ENCODE peak calls at places on chromosomes 4 and X, in nine cellular contexts. E is astrocyte; S is testis; K is tibial nerve; P is kidney; G is suprapubic skin; U is right cardiac atrium; I is CD4-positive, CD25-positive, alpha-beta regulatory T cell; T is gastrocnemius medialis. Q is an unnamed sample. For H3K4me1, the result is how much of the 10 kb centered on the place peaks cover.

GRCh38 chr4:110062166-110062565 is 136.2 kb downstream of the ELOVL6 start:
- DNase-seq in K (no peak), U (no peak), T (no peak), P (no peak), S (no peak), I (no peak), E (no peak), G (no peak), Q (no peak)

GRCh38 chrX:139936259-139936658 is 3.4 kb upstream of the ATP11C start:
- DNase-seq in G (no peak), E (no peak), S (no peak), P (no peak), K (no peak), I (no peak), U (no peak), T (no peak), Q (no peak)

GRCh38 chr4:94978904-94979303 is 221.1 kb downstream of the BMPR1B start:
- DNase-seq in T (no peak), U (no peak), E (peak), K (no peak), P (no peak), I (no peak), G (no peak), S (no peak), Q (no peak)

GRCh38 chr4:80705311-80705710 is 325.2 kb upstream of the BMP3 start:
- DNase-seq in K (no peak), E (peak), G (no peak), S (no peak), P (no peak), U (no peak), I (no peak), T (no peak), Q (no peak)

GRCh38 chr4:184420402-184420801 is 53.9 kb downstream of the IRF2 start:
- DNase-seq in I (no peak), E (no peak), U (no peak), T (no peak), G (no peak), P (no peak), K (no peak), S (no peak), Q (no peak)

GRCh38 chrX:133985164-133986007 is at the start of gene GPC3:
- DNase-seq in T (no peak), I (peak), U (peak), G (peak), E (no peak), S (peak), K (no peak), P (peak), Q (peak)

GRCh38 chrX:39730671-39731389 is 366.9 kb downstream of the BCOR start:
- DNase-seq in K (peak), I (peak), S (peak), T (peak), U (peak), P (peak), G (no peak), E (peak), Q (peak)

GRCh38 chrX:72526534-72527508 is 45.8 kb downstream of the HDAC8 start:
- DNase-seq in P (no peak), E (peak), K (no peak), U (no peak), T (no peak), S (no peak), G (no peak), I (no peak), Q (no peak)

GRCh38 chrX:52420824-52421443 is 52.1 kb downstream of the XAGE2 start:
- DNase-seq in E (no peak), U (no peak), K (no peak), S (no peak), G (no peak), P (no peak), I (no peak), T (no peak), Q (no peak)

GRCh38 chr4:42278709-42279324 is 118.5 kb upstream of the SHISA3 start:
- DNase-seq in T (no peak), P (no peak), G (no peak), U (no peak), K (no peak), E (no peak), I (no peak), S (no peak), Q (no peak)

GRCh38 chr4:108529984-108530901 is 90.1 kb upstream of the RPL34 start:
- DNase-seq in T (no peak), P (no peak), I (no peak), K (no peak), U (no peak), E (no peak), G (no peak), S (no peak), Q (no peak)

GRCh38 chrX:132426695-132427281 is 62.0 kb downstream of the MBNL3 start:
- DNase-seq in P (no peak), E (peak), K (no peak), I (no peak), U (no peak), S (no peak), G (no peak), T (no peak), Q (no peak)

GRCh38 chrX:155112171-155112570 is 40.9 kb downstream of the BRCC3 start:
- DNase-seq in P (no peak), E (no peak), K (no peak), S (no peak), G (no peak), U (no peak), T (no peak), I (no peak), Q (no peak)

GRCh38 chr4:89899854-89900253 is 5.2 kb downstream of the MMRN1 start:
- DNase-seq in P (no peak), U (no peak), E (no peak), S (no peak), G (no peak), T (no peak), I (no peak), K (no peak), Q (no peak)

GRCh38 chr4:573122-573892 is 2.8 kb downstream of the TMEM271 start:
- DNase-seq in U (no peak), S (no peak), K (no peak), T (no peak), I (no peak), G (no peak), E (no peak), P (no peak), Q (no peak)

GRCh38 chr4:17173300-17173699 is 274.9 kb upstream of the LDB2 start:
- DNase-seq in U (no peak), G (no peak), K (no peak), E (no peak), S (peak), P (no peak), T (no peak), I (no peak), Q (peak)

GRCh38 chr4:150580244-150580643 is 1.7 kb upstream of the MAB21L2 start:
- DNase-seq in T (no peak), I (no peak), K (no peak), U (no peak), P (no peak), E (no peak), G (no peak), S (no peak), Q (no peak)

GRCh38 chr4:77465271-77465670 is 140.3 kb upstream of the CXCL13 start:
- DNase-seq in U (no peak), E (no peak), P (no peak), T (no peak), G (no peak), S (peak), K (no peak), I (no peak), Q (peak)

GRCh38 chr4:122826000-122826595 is 533 bp upstream of the FGF2 start:
- DNase-seq in K (no peak), G (no peak), U (no peak), P (no peak), E (peak), I (no peak), T (no peak), S (no peak), Q (no peak)

DNA sequence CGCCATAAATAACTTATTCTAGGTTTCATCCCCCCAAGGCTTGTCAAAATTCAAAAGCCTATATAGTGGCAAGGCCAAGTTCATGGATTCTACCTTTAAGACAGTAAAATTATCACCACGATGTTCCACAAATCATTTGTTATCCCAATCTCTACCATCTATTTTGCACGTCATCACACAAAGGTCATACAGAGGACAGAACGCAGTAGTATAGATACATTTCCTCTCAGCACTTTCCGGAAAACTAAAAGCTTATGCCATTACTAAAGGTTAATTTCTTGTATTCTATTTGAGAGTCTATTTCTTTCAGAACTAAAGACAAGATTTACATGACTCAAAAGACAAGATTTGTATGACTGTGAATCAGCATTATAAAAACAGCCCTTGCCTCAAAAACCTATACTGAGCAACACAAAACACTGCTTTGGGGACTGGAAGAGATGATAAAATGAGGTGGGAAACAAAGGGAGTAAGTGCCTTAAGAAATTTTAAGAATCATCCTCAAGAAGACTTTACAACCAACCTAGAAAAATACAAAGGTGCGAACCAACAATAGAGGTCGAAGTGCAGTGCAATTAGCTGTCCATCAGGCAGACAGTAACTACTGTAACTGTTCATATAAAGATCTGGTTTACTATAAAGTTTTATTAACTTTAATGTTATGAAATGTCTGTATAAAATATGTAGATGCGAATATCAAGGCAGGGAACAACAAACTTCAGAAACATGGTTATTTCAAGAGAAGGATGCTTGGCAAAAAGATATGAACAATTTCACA is 7.6 kb downstream of the UBE2D3 start:
- DNase-seq in G (no peak), K (no peak), U (no peak), P (no peak), E (peak), T (no peak), S (no peak), I (peak), Q (no peak)
- H3K4me1 ChIP-seq in G (half or more), K (under half), U (under half), P (half or more), E (half or more), T (half or more), S (half or more), I (half or more), Q (under half)

DNA sequence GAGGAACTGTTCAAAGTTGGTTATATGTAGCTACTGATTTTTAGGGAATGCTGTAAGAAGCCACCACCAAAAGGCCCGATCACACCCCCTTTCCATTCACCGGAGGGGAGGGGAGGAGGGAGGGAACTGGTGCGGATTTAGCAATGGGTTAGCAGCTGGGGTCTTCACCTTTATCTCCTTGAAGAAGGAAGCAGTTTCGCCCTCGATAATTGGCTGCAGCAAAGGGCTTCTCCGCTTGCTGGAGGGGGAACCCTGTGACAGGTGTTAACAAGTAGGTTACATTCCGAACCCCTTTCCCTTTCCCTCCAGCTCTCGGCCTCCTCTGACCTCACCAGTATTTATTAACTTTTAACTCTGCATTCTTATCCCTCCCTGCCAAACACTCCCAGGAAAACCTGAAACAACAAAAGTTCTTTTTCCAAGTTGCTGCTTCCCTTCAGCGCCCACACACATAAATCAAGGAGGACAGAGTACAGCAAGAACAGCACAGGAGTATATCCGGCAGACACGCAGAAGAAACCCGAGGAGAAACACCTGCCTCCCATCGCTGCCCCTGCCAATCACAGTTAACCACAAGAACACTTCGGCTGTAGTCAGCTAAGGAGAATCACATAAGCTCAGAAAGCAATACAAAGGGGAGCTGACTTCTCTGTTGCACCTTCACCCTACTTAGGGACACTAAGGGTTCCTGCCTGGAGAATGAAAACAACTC is 39.8 kb upstream of the NAP1L5 start:
- DNase-seq in I (peak), E (peak), G (no peak), T (peak), P (peak), K (no peak), S (no peak), U (no peak), Q (peak)
- H3K27ac ChIP-seq in I (no peak), E (no peak), G (peak), T (peak), P (peak), K (peak), S (peak), U (peak), Q (peak)

DNA sequence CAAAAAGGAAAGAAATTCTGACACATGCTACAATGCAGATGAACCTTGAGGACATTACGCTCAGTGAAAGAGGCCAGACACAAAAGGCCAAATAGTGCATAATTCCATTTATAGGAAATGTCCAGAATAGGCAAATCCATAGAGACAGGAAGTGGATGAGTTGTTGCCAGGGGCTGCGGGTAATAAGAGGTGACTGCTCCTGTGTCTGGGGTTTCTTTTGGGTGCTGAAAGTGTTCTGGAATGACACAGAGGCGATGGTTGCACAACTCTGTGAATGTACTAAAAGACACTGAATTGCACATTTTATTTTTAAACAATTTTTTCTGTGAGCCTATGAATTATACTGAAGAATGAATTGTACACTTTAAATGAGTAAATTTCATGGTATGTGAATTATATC is 23.3 kb upstream of the IRAK1 start:
- DNase-seq in P (no peak), I (no peak), E (peak), T (no peak), U (no peak), G (no peak), K (no peak), S (no peak), Q (no peak)
- H3K4me1 ChIP-seq in P (under half), I (under half), E (under half), T (half or more), U (under half), G (half or more), K (under half), S (under half), Q (under half)

GRCh38 chr4:143353797-143354196 is 17.1 kb downstream of the GAB1 start:
- DNase-seq in S (no peak), E (no peak), G (no peak), P (no peak), I (no peak), T (no peak), U (no peak), K (no peak), Q (no peak)
- H3K27ac ChIP-seq in S (peak), E (no peak), G (no peak), P (no peak), I (no peak), T (peak), U (peak), K (peak), Q (no peak)

DNA sequence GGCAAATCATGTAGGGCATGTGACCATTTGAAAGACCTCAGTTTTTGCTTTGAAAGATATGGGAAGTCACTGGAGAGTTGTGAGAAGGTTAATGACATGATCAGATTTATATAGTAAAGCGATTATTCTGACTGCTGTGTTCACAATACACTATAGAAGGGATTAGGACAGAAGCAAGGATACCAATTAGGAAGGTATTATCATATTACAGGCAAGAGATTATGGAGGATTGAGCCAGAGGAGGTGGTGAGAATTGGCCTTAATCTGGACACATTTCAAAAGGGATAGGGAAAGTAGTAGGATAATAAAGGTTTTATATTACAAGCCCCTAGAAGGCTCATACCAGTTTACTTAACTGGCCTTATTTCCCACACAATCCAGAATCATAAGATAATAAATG is 124.9 kb upstream of the POF1B start:
- DNase-seq in G (no peak), P (no peak), I (no peak), T (no peak), E (no peak), S (no peak), K (no peak), U (no peak), Q (no peak)
- H3K4me1 ChIP-seq in G (under half), P (under half), I (under half), T (under half), E (under half), S (under half), K (under half), U (under half), Q (under half)

DNA sequence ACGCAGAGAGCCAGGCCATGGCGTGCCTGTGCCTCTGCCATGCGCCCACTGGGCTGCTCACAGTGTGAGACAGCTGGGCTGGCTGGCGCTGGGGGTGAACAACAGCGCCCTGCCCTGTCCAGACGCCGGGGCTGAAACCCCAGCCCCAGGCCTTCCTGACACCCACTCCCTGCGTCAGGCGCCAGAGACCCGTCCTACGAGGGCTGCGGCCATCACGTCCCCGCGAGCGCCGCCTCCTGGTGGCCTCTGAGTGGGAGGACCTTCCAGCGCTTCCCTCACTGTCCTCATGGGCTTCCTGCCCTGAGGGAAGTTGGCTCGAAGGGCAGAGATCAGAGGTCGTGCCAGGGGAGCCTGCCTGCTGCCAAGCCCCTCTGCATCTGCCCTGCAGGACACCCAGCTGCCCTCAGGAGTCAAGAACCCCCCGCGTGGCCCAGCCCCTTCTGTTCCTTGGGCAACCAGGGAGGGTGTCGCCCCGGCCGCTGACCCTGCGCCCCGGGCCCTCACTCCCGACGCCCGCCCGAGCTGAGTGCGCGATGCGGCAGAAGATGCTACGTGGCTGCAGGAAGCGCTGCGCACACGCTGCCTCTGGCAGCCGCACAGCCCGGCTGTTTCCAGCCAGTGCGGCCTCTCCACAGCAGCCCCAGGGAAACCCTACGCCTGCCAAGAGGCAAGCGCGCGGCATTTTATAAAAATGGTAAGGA is 16.2 kb downstream of the NELFA start:
- DNase-seq in T (peak), S (peak), U (no peak), G (no peak), K (no peak), E (no peak), P (no peak), I (no peak), Q (no peak)
- H3K27ac ChIP-seq in T (no peak), S (no peak), U (no peak), G (no peak), K (no peak), E (no peak), P (peak), I (no peak), Q (no peak)

Q was measured in SJCRH30.